ENCODE peak calls at places on chromosomes 13 and 19, in seven cellular contexts. One of them, this sample, is unnamed.
A peak's percentile ranks its signal among the peaks of the same experiment; 100 is the strongest.

GRCh38 chr19:49490287-49491029 is 3.0 kb downstream of the RPL13A start:
- DNase-seq in AG04450: no peak
- DNase-seq in AG04449: no peak
- DNase-seq in GM12865: peak; percentile 46
- DNase-seq in suprapubic skin: no peak
- DNase-seq in CD8-positive, alpha-beta T cell: no peak
- DNase-seq in cardiac fibroblast: no peak
- DNase-seq in this sample: no peak

GRCh38 chr13:28052945-28053344 is 47.4 kb downstream of the FLT3 start:
- DNase-seq in suprapubic skin: no peak
- DNase-seq in AG04449: no peak
- DNase-seq in GM12865: no peak
- DNase-seq in CD8-positive, alpha-beta T cell: no peak
- DNase-seq in cardiac fibroblast: no peak
- DNase-seq in AG04450: no peak
- DNase-seq in this sample: no peak

GRCh38 chr19:40599331-40600085 is 1.7 kb upstream of the LTBP4 start:
- DNase-seq in suprapubic skin: no peak
- DNase-seq in CD8-positive, alpha-beta T cell: no peak
- DNase-seq in AG04449: no peak
- DNase-seq in AG04450: no peak
- DNase-seq in GM12865: no peak
- DNase-seq in cardiac fibroblast: no peak
- DNase-seq in this sample: no peak

GRCh38 chr19:1952635-1953034 is 11.7 kb downstream of the CSNK1G2 start:
- DNase-seq in cardiac fibroblast: no peak
- DNase-seq in AG04449: no peak
- DNase-seq in CD8-positive, alpha-beta T cell: no peak
- DNase-seq in GM12865: no peak
- DNase-seq in AG04450: no peak
- DNase-seq in suprapubic skin: no peak
- DNase-seq in this sample: no peak

GRCh38 chr13:79457948-79458347 is 23.0 kb upstream of the NDFIP2 start:
- DNase-seq in AG04449: no peak
- DNase-seq in cardiac fibroblast: peak; percentile 89
- DNase-seq in suprapubic skin: no peak
- DNase-seq in AG04450: peak; percentile 36
- DNase-seq in CD8-positive, alpha-beta T cell: no peak
- DNase-seq in GM12865: no peak
- DNase-seq in this sample: no peak

GRCh38 chr13:78649997-78650724 is 8.8 kb downstream of the OBI1 start:
- DNase-seq in AG04449: no peak
- DNase-seq in GM12865: no peak
- DNase-seq in AG04450: no peak
- DNase-seq in CD8-positive, alpha-beta T cell: no peak
- DNase-seq in cardiac fibroblast: no peak
- DNase-seq in suprapubic skin: no peak
- DNase-seq in this sample: no peak

GRCh38 chr13:27535546-27535945 is 84.8 kb downstream of the LNX2 start:
- DNase-seq in cardiac fibroblast: no peak
- DNase-seq in AG04450: no peak
- DNase-seq in GM12865: no peak
- DNase-seq in AG04449: no peak
- DNase-seq in CD8-positive, alpha-beta T cell: no peak
- DNase-seq in suprapubic skin: no peak
- DNase-seq in this sample: no peak

GRCh38 chr19:23561341-23561740 is 125.7 kb downstream of the ZNF675 start:
- DNase-seq in suprapubic skin: no peak
- DNase-seq in AG04449: no peak
- DNase-seq in AG04450: no peak
- DNase-seq in CD8-positive, alpha-beta T cell: no peak
- DNase-seq in GM12865: no peak
- DNase-seq in cardiac fibroblast: no peak
- DNase-seq in this sample: no peak

GRCh38 chr13:60369242-60369641 is 27.8 kb upstream of the TDRD3 start:
- DNase-seq in AG04449: no peak
- DNase-seq in suprapubic skin: no peak
- DNase-seq in AG04450: no peak
- DNase-seq in cardiac fibroblast: peak; percentile 10
- DNase-seq in CD8-positive, alpha-beta T cell: no peak
- DNase-seq in GM12865: no peak
- DNase-seq in this sample: no peak

GRCh38 chr13:67614013-67614412 is 383.9 kb upstream of the PCDH9 start:
- DNase-seq in cardiac fibroblast: no peak
- DNase-seq in AG04449: no peak
- DNase-seq in suprapubic skin: no peak
- DNase-seq in AG04450: no peak
- DNase-seq in GM12865: no peak
- DNase-seq in CD8-positive, alpha-beta T cell: no peak
- DNase-seq in this sample: no peak

GRCh38 chr13:28819748-28820098 is 416 bp upstream of the MTUS2 start:
- DNase-seq in GM12865: peak; percentile 64
- DNase-seq in suprapubic skin: no peak
- DNase-seq in AG04449: no peak
- DNase-seq in CD8-positive, alpha-beta T cell: peak; percentile 17
- DNase-seq in AG04450: no peak
- DNase-seq in cardiac fibroblast: peak; percentile 24
- DNase-seq in this sample: no peak

GRCh38 chr13:57137631-57138030 is 3.1 kb upstream of the PRR20A start:
- DNase-seq in suprapubic skin: no peak
- DNase-seq in AG04450: no peak
- DNase-seq in CD8-positive, alpha-beta T cell: no peak
- DNase-seq in GM12865: no peak
- DNase-seq in AG04449: no peak
- DNase-seq in cardiac fibroblast: no peak
- DNase-seq in this sample: no peak

GRCh38 chr13:100315522-100315921 is 226.6 kb downstream of the PCCA start:
- DNase-seq in suprapubic skin: no peak
- DNase-seq in AG04450: no peak
- DNase-seq in GM12865: peak; percentile 3
- DNase-seq in cardiac fibroblast: no peak
- DNase-seq in CD8-positive, alpha-beta T cell: no peak
- DNase-seq in AG04449: no peak
- DNase-seq in this sample: no peak

GRCh38 chr13:58991826-58992477 is 1171.8 kb downstream of the DIAPH3 start:
- DNase-seq in suprapubic skin: no peak
- DNase-seq in AG04450: no peak
- DNase-seq in CD8-positive, alpha-beta T cell: no peak
- DNase-seq in AG04449: no peak
- DNase-seq in cardiac fibroblast: no peak
- DNase-seq in GM12865: no peak
- DNase-seq in this sample: no peak

GRCh38 chr13:32735859-32736258 is 149.6 kb downstream of the PDS5B start:
- DNase-seq in CD8-positive, alpha-beta T cell: no peak
- DNase-seq in cardiac fibroblast: no peak
- DNase-seq in AG04449: no peak
- DNase-seq in GM12865: no peak
- DNase-seq in AG04450: no peak
- DNase-seq in suprapubic skin: no peak
- DNase-seq in this sample: no peak

GRCh38 chr19:55112781-55113569 is 4.5 kb downstream of the PPP1R12C start:
- DNase-seq in AG04449: no peak
- DNase-seq in cardiac fibroblast: no peak
- DNase-seq in CD8-positive, alpha-beta T cell: no peak
- DNase-seq in suprapubic skin: no peak
- DNase-seq in GM12865: peak; percentile 58
- DNase-seq in AG04450: no peak
- DNase-seq in this sample: no peak

GRCh38 chr19:46107371-46107770 is 17.1 kb downstream of the IGFL3 start:
- DNase-seq in AG04450: no peak
- DNase-seq in cardiac fibroblast: peak; percentile 17
- DNase-seq in suprapubic skin: no peak
- DNase-seq in AG04449: no peak
- DNase-seq in GM12865: no peak
- DNase-seq in CD8-positive, alpha-beta T cell: no peak
- DNase-seq in this sample: no peak

GRCh38 chr19:44640518-44640917 is 3.2 kb upstream of the PVR start:
- DNase-seq in GM12865: no peak
- DNase-seq in suprapubic skin: no peak
- DNase-seq in CD8-positive, alpha-beta T cell: no peak
- DNase-seq in AG04449: no peak
- DNase-seq in AG04450: no peak
- DNase-seq in cardiac fibroblast: peak; percentile 69
- DNase-seq in this sample: no peak

GRCh38 chr19:3129112-3129511 is 6.7 kb upstream of the GNA15 start:
- DNase-seq in CD8-positive, alpha-beta T cell: no peak
- DNase-seq in GM12865: peak; percentile 46
- DNase-seq in AG04450: peak; percentile 18
- DNase-seq in suprapubic skin: no peak
- DNase-seq in AG04449: no peak
- DNase-seq in cardiac fibroblast: peak; percentile 85
- DNase-seq in this sample: no peak

GRCh38 chr19:54938906-54939305 is 8.4 kb downstream of the NLRP7 start:
- DNase-seq in suprapubic skin: no peak
- DNase-seq in AG04450: no peak
- DNase-seq in CD8-positive, alpha-beta T cell: no peak
- DNase-seq in GM12865: peak; percentile 73
- DNase-seq in cardiac fibroblast: no peak
- DNase-seq in AG04449: no peak
- DNase-seq in this sample: no peak

DNA sequence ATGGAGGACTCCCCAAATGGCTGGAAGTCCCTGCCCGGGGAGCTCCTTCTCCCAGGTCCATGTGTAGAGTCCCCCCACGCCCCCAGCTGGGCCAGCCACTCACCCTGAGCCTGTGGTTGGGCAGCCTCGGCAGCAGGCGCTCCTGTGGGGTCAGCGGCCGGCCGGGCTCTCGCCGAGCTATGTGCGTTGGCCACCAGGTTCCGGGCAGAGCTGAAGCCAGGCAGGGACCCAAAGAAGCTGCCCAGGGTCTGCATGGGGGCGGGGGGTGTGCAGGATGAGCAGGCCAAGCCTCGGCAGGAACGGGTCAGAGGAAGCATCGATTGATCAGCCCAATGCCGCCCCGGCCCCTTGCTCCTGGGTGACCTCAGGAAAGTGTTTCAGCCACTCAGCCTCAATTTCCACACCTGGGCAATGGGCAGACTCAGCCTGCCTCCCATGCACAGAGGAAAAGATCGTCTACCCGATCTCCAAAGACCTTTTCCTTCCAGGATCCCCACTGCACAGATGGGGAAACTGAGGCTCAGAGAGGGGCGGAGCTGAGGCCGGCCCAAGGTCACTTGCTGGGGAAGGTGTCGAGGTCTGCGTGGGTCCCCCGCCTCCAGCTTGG is 732 bp downstream of the PLIN4 start:
- DNase-seq in CD8-positive, alpha-beta T cell: no peak
- DNase-seq in suprapubic skin: no peak
- DNase-seq in AG04449: no peak
- DNase-seq in cardiac fibroblast: no peak
- DNase-seq in AG04450: no peak
- DNase-seq in GM12865: no peak
- DNase-seq in this sample: no peak
- H3K4me3 ChIP-seq in CD8-positive, alpha-beta T cell: no peak overlapping the region
- H3K4me3 ChIP-seq in suprapubic skin: no peak overlapping the region
- H3K4me3 ChIP-seq in AG04449: no peak overlapping the region
- H3K4me3 ChIP-seq in cardiac fibroblast: peak overlapping the region; percentile 11
- H3K4me3 ChIP-seq in AG04450: no peak overlapping the region
- H3K4me3 ChIP-seq in GM12865: no peak overlapping the region
- H3K4me3 ChIP-seq in this sample: no peak overlapping the region

GRCh38 chr13:41780736-41781708 is 179.9 kb downstream of the VWA8 start:
- DNase-seq in AG04449: peak; percentile 82
- DNase-seq in AG04450: peak; percentile 55
- DNase-seq in cardiac fibroblast: peak; percentile 82
- DNase-seq in CD8-positive, alpha-beta T cell: no peak
- DNase-seq in suprapubic skin: no peak
- DNase-seq in GM12865: no peak
- DNase-seq in this sample: no peak
- H3K4me3 ChIP-seq in AG04449: no peak overlapping the region
- H3K4me3 ChIP-seq in AG04450: no peak overlapping the region
- H3K4me3 ChIP-seq in cardiac fibroblast: no peak overlapping the region
- H3K4me3 ChIP-seq in CD8-positive, alpha-beta T cell: no peak overlapping the region
- H3K4me3 ChIP-seq in suprapubic skin: no peak overlapping the region
- H3K4me3 ChIP-seq in GM12865: no peak overlapping the region
- H3K4me3 ChIP-seq in this sample: no peak overlapping the region

DNA sequence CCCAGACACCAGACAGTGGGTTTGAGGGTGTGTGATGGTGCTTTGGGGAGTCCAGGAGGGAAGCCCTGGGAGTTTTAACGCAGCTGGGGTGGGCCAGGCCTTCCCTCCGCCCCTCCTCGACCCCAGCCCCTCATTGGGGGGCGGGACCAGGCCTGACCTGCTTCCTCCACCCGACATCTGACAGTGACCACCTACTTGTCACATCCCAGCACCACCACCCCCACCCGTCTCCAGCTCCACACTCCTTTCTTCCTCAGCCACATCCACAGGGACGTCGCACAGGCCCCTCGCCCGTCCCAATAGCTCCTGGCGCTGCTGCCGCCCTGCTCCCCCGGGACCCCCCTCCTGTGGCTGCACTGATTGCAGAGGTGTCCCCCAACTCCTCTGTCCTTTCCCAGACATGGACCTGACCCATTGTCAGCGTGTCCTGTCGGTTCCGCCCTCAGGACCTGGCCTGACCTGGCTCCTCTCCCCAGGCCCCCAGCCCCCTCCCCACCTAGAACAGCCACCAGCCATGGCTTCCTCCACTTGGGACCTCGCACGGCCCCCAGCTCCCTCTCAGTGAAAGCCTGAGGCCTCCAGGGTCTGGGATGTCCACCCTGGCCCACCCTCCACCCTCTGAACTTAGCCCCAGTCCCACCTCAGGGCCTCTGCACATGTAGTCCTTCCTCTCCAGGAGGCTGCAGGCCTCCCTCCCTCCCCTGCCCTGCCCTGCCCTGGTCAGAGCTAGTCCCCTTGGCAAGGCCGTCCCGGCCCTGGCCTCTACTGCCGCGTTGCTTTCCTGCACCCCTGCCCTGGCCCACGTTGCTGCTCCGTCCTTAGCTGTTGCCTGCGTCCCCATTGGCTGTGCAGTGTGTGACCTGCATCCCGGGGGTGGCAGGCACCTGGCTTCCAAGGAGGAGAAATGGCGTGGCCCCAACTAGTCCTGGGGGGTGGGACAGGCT is 30.4 kb downstream of the COMP start:
- DNase-seq in AG04450: no peak
- DNase-seq in AG04449: no peak
- DNase-seq in GM12865: no peak
- DNase-seq in suprapubic skin: no peak
- DNase-seq in cardiac fibroblast: no peak
- DNase-seq in CD8-positive, alpha-beta T cell: no peak
- DNase-seq in this sample: no peak
- H3K4me3 ChIP-seq in AG04450: no peak overlapping the region
- H3K4me3 ChIP-seq in AG04449: no peak overlapping the region
- H3K4me3 ChIP-seq in GM12865: no peak overlapping the region
- H3K4me3 ChIP-seq in suprapubic skin: no peak overlapping the region
- H3K4me3 ChIP-seq in cardiac fibroblast: no peak overlapping the region
- H3K4me3 ChIP-seq in CD8-positive, alpha-beta T cell: no peak overlapping the region
- H3K4me3 ChIP-seq in this sample: no peak overlapping the region

DNA sequence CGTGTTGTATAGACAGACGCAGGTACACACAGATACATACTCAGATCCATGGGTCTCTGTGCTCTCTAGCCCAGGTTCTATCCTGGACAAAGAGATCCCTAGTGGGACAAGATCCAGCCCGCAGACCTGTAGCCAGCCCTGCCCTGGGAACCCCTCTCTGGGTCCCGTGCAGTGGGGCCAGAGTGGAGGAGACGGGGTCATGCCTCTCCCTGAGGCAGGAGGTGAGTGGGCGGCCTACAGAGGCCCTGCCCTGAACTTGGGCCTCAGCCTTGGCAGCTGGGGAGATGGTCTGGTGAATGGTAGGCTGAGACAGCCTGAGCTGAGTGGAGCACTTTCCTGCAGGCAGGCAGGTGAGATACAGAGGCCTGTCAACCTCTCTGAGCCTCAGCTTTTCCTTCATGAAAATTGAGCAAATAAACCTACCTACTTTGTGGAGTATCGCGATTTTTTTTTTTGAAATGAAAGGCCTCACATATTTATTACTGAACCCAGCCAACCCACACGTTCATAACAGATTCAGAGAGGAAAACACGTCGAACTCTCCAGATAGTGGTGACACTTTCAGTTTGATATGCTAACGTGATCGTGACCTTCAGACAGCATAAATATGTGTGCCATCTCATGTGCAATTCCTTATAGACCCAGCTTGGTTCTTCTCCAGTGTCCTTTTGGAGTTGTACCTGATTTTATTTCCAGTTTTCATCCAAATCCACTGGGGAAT is 3.4 kb upstream of the JUND start:
- DNase-seq in GM12865: peak; percentile 55
- DNase-seq in suprapubic skin: no peak
- DNase-seq in cardiac fibroblast: no peak
- DNase-seq in AG04449: no peak
- DNase-seq in AG04450: no peak
- DNase-seq in CD8-positive, alpha-beta T cell: no peak
- DNase-seq in this sample: no peak
- H3K4me3 ChIP-seq in GM12865: no peak overlapping the region
- H3K4me3 ChIP-seq in suprapubic skin: no peak overlapping the region
- H3K4me3 ChIP-seq in cardiac fibroblast: no peak overlapping the region
- H3K4me3 ChIP-seq in AG04449: no peak overlapping the region
- H3K4me3 ChIP-seq in AG04450: no peak overlapping the region
- H3K4me3 ChIP-seq in CD8-positive, alpha-beta T cell: no peak overlapping the region
- H3K4me3 ChIP-seq in this sample: no peak overlapping the region